ENCODE peak calls at places on chromosomes 3 and 15, in ten cellular contexts. One of them, this sample, is unnamed.

GRCh38 chr15:67098768-67099282 is 33.4 kb downstream of the SMAD3 start:
- DNase-seq in breast epithelium: no peak
- DNase-seq in tibial nerve: peak; percentile 23
- DNase-seq in heart left ventricle: no peak
- DNase-seq in thyroid gland: no peak
- DNase-seq in IMR-90: no peak
- DNase-seq in vagina: no peak
- DNase-seq in spleen: no peak
- DNase-seq in GM12878: no peak
- DNase-seq in A549: no peak
- DNase-seq in this sample: no peak

GRCh38 chr15:75151214-75152128 is 50.2 kb upstream of the C15orf39 start:
- DNase-seq in breast epithelium: no peak
- DNase-seq in tibial nerve: no peak
- DNase-seq in heart left ventricle: no peak
- DNase-seq in thyroid gland: no peak
- DNase-seq in IMR-90: no peak
- DNase-seq in vagina: no peak
- DNase-seq in spleen: no peak
- DNase-seq in GM12878: no peak
- DNase-seq in A549: no peak
- DNase-seq in this sample: no peak

GRCh38 chr3:45143673-45144670 is 2.2 kb downstream of the CDCP1 start:
- DNase-seq in breast epithelium: no peak
- DNase-seq in tibial nerve: no peak
- DNase-seq in heart left ventricle: no peak
- DNase-seq in thyroid gland: peak; percentile 69
- DNase-seq in IMR-90: no peak
- DNase-seq in vagina: no peak
- DNase-seq in spleen: no peak
- DNase-seq in GM12878: no peak
- DNase-seq in A549: no peak
- DNase-seq in this sample: no peak

GRCh38 chr15:82165948-82166376 is 96.6 kb downstream of the EFL1 start:
- DNase-seq in breast epithelium: no peak
- DNase-seq in tibial nerve: no peak
- DNase-seq in heart left ventricle: no peak
- DNase-seq in thyroid gland: no peak
- DNase-seq in IMR-90: peak; percentile 70
- DNase-seq in vagina: no peak
- DNase-seq in spleen: no peak
- DNase-seq in GM12878: peak; percentile 12
- DNase-seq in A549: no peak
- DNase-seq in this sample: no peak

GRCh38 chr3:2792432-2792831 is 317.7 kb downstream of the IL5RA start:
- DNase-seq in breast epithelium: no peak
- DNase-seq in tibial nerve: no peak
- DNase-seq in heart left ventricle: no peak
- DNase-seq in thyroid gland: no peak
- DNase-seq in IMR-90: no peak
- DNase-seq in vagina: no peak
- DNase-seq in spleen: no peak
- DNase-seq in GM12878: no peak
- DNase-seq in A549: no peak
- DNase-seq in this sample: no peak

GRCh38 chr15:63896336-63897115 is 62.8 kb upstream of the HERC1 start:
- DNase-seq in breast epithelium: no peak
- DNase-seq in tibial nerve: peak; percentile 36
- DNase-seq in heart left ventricle: no peak
- DNase-seq in thyroid gland: peak; percentile 18
- DNase-seq in IMR-90: peak; percentile 81
- DNase-seq in vagina: no peak
- DNase-seq in spleen: peak; percentile 81
- DNase-seq in GM12878: peak; percentile 90
- DNase-seq in A549: peak; percentile 50
- DNase-seq in this sample: peak; percentile 27

GRCh38 chr3:197718904-197719303 is 17.8 kb downstream of the RUBCN start:
- DNase-seq in breast epithelium: no peak
- DNase-seq in tibial nerve: no peak
- DNase-seq in heart left ventricle: no peak
- DNase-seq in thyroid gland: no peak
- DNase-seq in IMR-90: peak; percentile 96
- DNase-seq in vagina: no peak
- DNase-seq in spleen: no peak
- DNase-seq in GM12878: no peak
- DNase-seq in A549: peak; percentile 67
- DNase-seq in this sample: no peak

GRCh38 chr3:157767602-157768001 is 264.4 kb upstream of the VEPH1 start:
- DNase-seq in breast epithelium: no peak
- DNase-seq in tibial nerve: no peak
- DNase-seq in heart left ventricle: no peak
- DNase-seq in thyroid gland: no peak
- DNase-seq in IMR-90: no peak
- DNase-seq in vagina: no peak
- DNase-seq in spleen: no peak
- DNase-seq in GM12878: no peak
- DNase-seq in A549: no peak
- DNase-seq in this sample: no peak

GRCh38 chr3:128788268-128788869 is 62.4 kb downstream of the RAB7A start:
- DNase-seq in breast epithelium: no peak
- DNase-seq in tibial nerve: no peak
- DNase-seq in heart left ventricle: no peak
- DNase-seq in thyroid gland: no peak
- DNase-seq in IMR-90: no peak
- DNase-seq in vagina: no peak
- DNase-seq in spleen: no peak
- DNase-seq in GM12878: no peak
- DNase-seq in A549: no peak
- DNase-seq in this sample: no peak

GRCh38 chr3:107198522-107199271 is 178.5 kb upstream of the CCDC54 start:
- DNase-seq in breast epithelium: no peak
- DNase-seq in tibial nerve: peak; percentile 13
- DNase-seq in heart left ventricle: peak; percentile 81
- DNase-seq in thyroid gland: no peak
- DNase-seq in IMR-90: peak; percentile 50
- DNase-seq in vagina: no peak
- DNase-seq in spleen: no peak
- DNase-seq in GM12878: no peak
- DNase-seq in A549: no peak
- DNase-seq in this sample: no peak

GRCh38 chr3:125351814-125352456 is 23.2 kb downstream of the ZNF148 start:
- DNase-seq in breast epithelium: no peak
- DNase-seq in tibial nerve: no peak
- DNase-seq in heart left ventricle: no peak
- DNase-seq in thyroid gland: no peak
- DNase-seq in IMR-90: peak; percentile 71
- DNase-seq in vagina: no peak
- DNase-seq in spleen: no peak
- DNase-seq in GM12878: no peak
- DNase-seq in A549: no peak
- DNase-seq in this sample: no peak

GRCh38 chr15:48507416-48508065 is 138.0 kb downstream of the FBN1 start:
- DNase-seq in breast epithelium: no peak
- DNase-seq in tibial nerve: peak; percentile 31
- DNase-seq in heart left ventricle: no peak
- DNase-seq in thyroid gland: peak; percentile 48
- DNase-seq in IMR-90: peak; percentile 60
- DNase-seq in vagina: no peak
- DNase-seq in spleen: no peak
- DNase-seq in GM12878: peak; percentile 8
- DNase-seq in A549: peak; percentile 17
- DNase-seq in this sample: peak; percentile 26

GRCh38 chr3:12579456-12579855 is 22.6 kb downstream of the MKRN2 start:
- DNase-seq in breast epithelium: no peak
- DNase-seq in tibial nerve: no peak
- DNase-seq in heart left ventricle: no peak
- DNase-seq in thyroid gland: no peak
- DNase-seq in IMR-90: no peak
- DNase-seq in vagina: no peak
- DNase-seq in spleen: no peak
- DNase-seq in GM12878: no peak
- DNase-seq in A549: no peak
- DNase-seq in this sample: no peak

GRCh38 chr15:70559840-70560239 is 203.5 kb downstream of the UACA start:
- DNase-seq in breast epithelium: no peak
- DNase-seq in tibial nerve: no peak
- DNase-seq in heart left ventricle: no peak
- DNase-seq in thyroid gland: no peak
- DNase-seq in IMR-90: no peak
- DNase-seq in vagina: no peak
- DNase-seq in spleen: no peak
- DNase-seq in GM12878: no peak
- DNase-seq in A549: no peak
- DNase-seq in this sample: no peak

GRCh38 chr3:13895155-13896105 is 15.6 kb upstream of the WNT7A start:
- DNase-seq in breast epithelium: peak; percentile 92
- DNase-seq in tibial nerve: peak; percentile 91
- DNase-seq in heart left ventricle: peak; percentile 93
- DNase-seq in thyroid gland: peak; percentile 95
- DNase-seq in IMR-90: peak; percentile 71
- DNase-seq in vagina: peak; percentile 93
- DNase-seq in spleen: peak; percentile 97
- DNase-seq in GM12878: peak; percentile 47
- DNase-seq in A549: peak; percentile 74
- DNase-seq in this sample: peak; percentile 95
- TF ChIP-seq POLR2A in breast epithelium: peak; percentile 60
- TF ChIP-seq POLR2A in tibial nerve: no peak
- TF ChIP-seq POLR2A in heart left ventricle: peak; percentile 18
- TF ChIP-seq POLR2A in thyroid gland: no peak
- TF ChIP-seq POLR2A in IMR-90: no peak
- TF ChIP-seq POLR2A in vagina: peak; percentile 75
- TF ChIP-seq POLR2A in spleen: no peak
- TF ChIP-seq POLR2A in GM12878: no peak
- TF ChIP-seq POLR2A in A549: no peak
- TF ChIP-seq POLR2A in this sample: no peak

GRCh38 chr15:92733090-92733933 is 77.7 kb upstream of the FAM174B start:
- DNase-seq in breast epithelium: no peak
- DNase-seq in tibial nerve: no peak
- DNase-seq in heart left ventricle: no peak
- DNase-seq in thyroid gland: no peak
- DNase-seq in IMR-90: no peak
- DNase-seq in vagina: no peak
- DNase-seq in spleen: no peak
- DNase-seq in GM12878: no peak
- DNase-seq in A549: no peak
- DNase-seq in this sample: no peak

GRCh38 chr15:92733934-92734521 is 78.5 kb upstream of the FAM174B start:
- DNase-seq in breast epithelium: no peak
- DNase-seq in tibial nerve: no peak
- DNase-seq in heart left ventricle: no peak
- DNase-seq in thyroid gland: peak; percentile 28
- DNase-seq in IMR-90: peak; percentile 11
- DNase-seq in vagina: no peak
- DNase-seq in spleen: no peak
- DNase-seq in GM12878: no peak
- DNase-seq in A549: peak; percentile 48
- DNase-seq in this sample: no peak
- H3K27ac ChIP-seq in breast epithelium: peak overlapping the region; percentile 66
- H3K27ac ChIP-seq in tibial nerve: peak overlapping the region; percentile 77
- H3K27ac ChIP-seq in heart left ventricle: peak overlapping the region; percentile 81
- H3K27ac ChIP-seq in thyroid gland: peak overlapping the region; percentile 91
- H3K27ac ChIP-seq in IMR-90: peak overlapping the region; percentile 55
- H3K27ac ChIP-seq in vagina: peak overlapping the region; percentile 53
- H3K27ac ChIP-seq in spleen: peak overlapping the region; percentile 64
- H3K27ac ChIP-seq in GM12878: no peak overlapping the region
- H3K27ac ChIP-seq in A549: peak overlapping the region; percentile 82
- H3K27ac ChIP-seq in this sample: no peak overlapping the region

GRCh38 chr3:51988286-51989146 is 5.2 kb downstream of the ACY1 start:
- DNase-seq in breast epithelium: no peak
- DNase-seq in tibial nerve: no peak
- DNase-seq in heart left ventricle: no peak
- DNase-seq in thyroid gland: no peak
- DNase-seq in IMR-90: no peak
- DNase-seq in vagina: no peak
- DNase-seq in spleen: no peak
- DNase-seq in GM12878: no peak
- DNase-seq in A549: no peak
- DNase-seq in this sample: no peak
- TF ChIP-seq POLR2A in breast epithelium: no peak
- TF ChIP-seq POLR2A in tibial nerve: no peak
- TF ChIP-seq POLR2A in heart left ventricle: no peak
- TF ChIP-seq POLR2A in thyroid gland: no peak
- TF ChIP-seq POLR2A in IMR-90: no peak
- TF ChIP-seq POLR2A in vagina: no peak
- TF ChIP-seq POLR2A in spleen: no peak
- TF ChIP-seq POLR2A in GM12878: peak; percentile 27
- TF ChIP-seq POLR2A in A549: no peak
- TF ChIP-seq POLR2A in this sample: no peak

DNA sequence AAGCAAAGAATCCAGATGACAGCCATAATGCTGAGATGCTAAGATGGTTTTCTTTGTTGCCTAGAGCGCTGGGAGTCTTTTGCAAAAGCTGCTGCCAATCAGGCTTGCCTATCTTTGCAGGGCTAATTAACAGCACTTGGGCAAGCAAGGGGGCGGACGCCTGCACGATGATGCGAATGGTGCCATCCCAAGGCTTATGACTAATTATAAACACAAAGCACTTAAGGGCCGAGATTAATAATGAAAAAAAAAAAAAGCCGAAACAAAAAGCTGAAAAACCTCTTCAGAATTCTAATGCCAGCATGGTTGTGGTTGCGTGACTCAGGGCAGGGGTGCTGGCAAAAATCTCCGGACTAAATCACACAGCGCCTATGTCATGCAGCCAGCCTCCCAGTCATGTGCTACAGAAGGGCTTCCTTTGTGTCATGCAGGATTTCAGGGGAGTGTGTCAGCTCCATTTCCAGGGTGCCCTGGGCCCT is 184.9 kb upstream of the ANKRD28 start:
- DNase-seq in breast epithelium: peak; percentile 26
- DNase-seq in tibial nerve: no peak
- DNase-seq in heart left ventricle: peak; percentile 25
- DNase-seq in thyroid gland: no peak
- DNase-seq in IMR-90: peak; percentile 96
- DNase-seq in vagina: no peak
- DNase-seq in spleen: no peak
- DNase-seq in GM12878: no peak
- DNase-seq in A549: no peak
- DNase-seq in this sample: no peak
- H3K27ac ChIP-seq in breast epithelium: peak overlapping the region; percentile 63
- H3K27ac ChIP-seq in tibial nerve: peak overlapping the region; percentile 75
- H3K27ac ChIP-seq in heart left ventricle: peak overlapping the region; percentile 44
- H3K27ac ChIP-seq in thyroid gland: no peak overlapping the region
- H3K27ac ChIP-seq in IMR-90: peak overlapping the region; percentile 94
- H3K27ac ChIP-seq in vagina: peak overlapping the region; percentile 67
- H3K27ac ChIP-seq in spleen: no peak overlapping the region
- H3K27ac ChIP-seq in GM12878: no peak overlapping the region
- H3K27ac ChIP-seq in A549: no peak overlapping the region
- H3K27ac ChIP-seq in this sample: no peak overlapping the region

DNA sequence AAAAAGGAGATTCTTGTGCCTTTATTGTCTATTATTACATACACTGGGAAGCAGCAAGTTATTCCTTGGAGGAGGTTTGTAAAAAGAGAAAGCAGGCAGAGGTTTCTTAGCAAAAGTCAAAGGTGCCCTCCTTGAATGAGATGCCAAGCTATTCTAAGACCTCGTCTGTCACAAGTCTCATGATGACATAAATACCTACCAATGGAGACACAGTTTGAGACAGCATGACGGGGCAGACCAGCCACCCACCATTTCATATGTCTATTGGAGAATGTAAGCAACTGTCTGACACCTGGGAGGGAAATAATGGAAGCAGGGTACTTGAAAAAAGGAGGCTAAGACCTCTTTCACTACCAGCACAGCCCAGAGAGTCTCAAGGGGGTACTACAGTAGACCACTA is 2.2 kb downstream of the RGMA start:
- DNase-seq in breast epithelium: no peak
- DNase-seq in tibial nerve: no peak
- DNase-seq in heart left ventricle: no peak
- DNase-seq in thyroid gland: no peak
- DNase-seq in IMR-90: no peak
- DNase-seq in vagina: no peak
- DNase-seq in spleen: no peak
- DNase-seq in GM12878: no peak
- DNase-seq in A549: no peak
- DNase-seq in this sample: no peak
- TF ChIP-seq POLR2A in breast epithelium: no peak
- TF ChIP-seq POLR2A in tibial nerve: no peak
- TF ChIP-seq POLR2A in heart left ventricle: no peak
- TF ChIP-seq POLR2A in thyroid gland: no peak
- TF ChIP-seq POLR2A in IMR-90: no peak
- TF ChIP-seq POLR2A in vagina: no peak
- TF ChIP-seq POLR2A in spleen: no peak
- TF ChIP-seq POLR2A in GM12878: no peak
- TF ChIP-seq POLR2A in A549: no peak
- TF ChIP-seq POLR2A in this sample: no peak

This sample was measured in body of pancreas.